ENCODE peak calls at places on chromosomes 3 and 15, in four cellular contexts. One of them, this sample, is unnamed.

GRCh38 chr3:38738630-38739395 is 77.2 kb downstream of the SCN10A start:
- DNase-seq in astrocyte: no peak
- DNase-seq in Peyer's patch: no peak
- DNase-seq in OCI-LY7: peak
- DNase-seq in this sample: peak

GRCh38 chr15:59571606-59572005 is 40.0 kb upstream of the GCNT3 start:
- DNase-seq in astrocyte: no peak
- DNase-seq in Peyer's patch: no peak
- DNase-seq in OCI-LY7: no peak
- DNase-seq in this sample: no peak

GRCh38 chr3:18847583-18848197 is 300.6 kb upstream of the KCNH8 start:
- DNase-seq in astrocyte: no peak
- DNase-seq in Peyer's patch: no peak
- DNase-seq in OCI-LY7: peak
- DNase-seq in this sample: no peak

GRCh38 chr15:78995921-78996780 is 51.3 kb upstream of the CTSH start:
- DNase-seq in astrocyte: no peak
- DNase-seq in Peyer's patch: no peak
- DNase-seq in OCI-LY7: no peak
- DNase-seq in this sample: no peak

GRCh38 chr15:64775551-64776401 is at the start of gene RBPMS2:
- DNase-seq in astrocyte: no peak
- DNase-seq in Peyer's patch: no peak
- DNase-seq in OCI-LY7: no peak
- DNase-seq in this sample: no peak

GRCh38 chr15:78726870-78727551 is 84.3 kb downstream of the ADAMTS7 start:
- DNase-seq in astrocyte: no peak
- DNase-seq in Peyer's patch: no peak
- DNase-seq in OCI-LY7: peak
- DNase-seq in this sample: no peak

GRCh38 chr3:46508850-46509591 is 11.2 kb downstream of the RTP3 start:
- DNase-seq in astrocyte: no peak
- DNase-seq in Peyer's patch: no peak
- DNase-seq in OCI-LY7: no peak
- DNase-seq in this sample: no peak

GRCh38 chr3:144350125-144350524 is 378.5 kb downstream of the DIPK2A start:
- DNase-seq in astrocyte: no peak
- DNase-seq in Peyer's patch: no peak
- DNase-seq in OCI-LY7: no peak
- DNase-seq in this sample: no peak

GRCh38 chr3:87375231-87375682 is 98.9 kb upstream of the POU1F1 start:
- DNase-seq in astrocyte: no peak
- DNase-seq in Peyer's patch: no peak
- DNase-seq in OCI-LY7: no peak
- DNase-seq in this sample: no peak

GRCh38 chr3:192284443-192285072 is 442.8 kb downstream of the FGF12 start:
- DNase-seq in astrocyte: no peak
- DNase-seq in Peyer's patch: no peak
- DNase-seq in OCI-LY7: no peak
- DNase-seq in this sample: no peak

GRCh38 chr15:78070049-78070698 is 7.3 kb downstream of the TBC1D2B start:
- DNase-seq in astrocyte: no peak
- DNase-seq in Peyer's patch: peak
- DNase-seq in OCI-LY7: peak
- DNase-seq in this sample: no peak

GRCh38 chr15:76312540-76313174 is 1.4 kb upstream of the ETFA start:
- DNase-seq in astrocyte: no peak
- DNase-seq in Peyer's patch: no peak
- DNase-seq in OCI-LY7: no peak
- DNase-seq in this sample: no peak

GRCh38 chr3:113000691-113001090 is 9.9 kb downstream of the GTPBP8 start:
- DNase-seq in astrocyte: no peak
- DNase-seq in Peyer's patch: no peak
- DNase-seq in OCI-LY7: no peak
- DNase-seq in this sample: no peak

GRCh38 chr3:40307176-40307575 is 2.3 kb upstream of the EIF1B start:
- DNase-seq in astrocyte: peak
- DNase-seq in Peyer's patch: no peak
- DNase-seq in OCI-LY7: no peak
- DNase-seq in this sample: no peak

GRCh38 chr15:100096700-100097099 is 245.1 kb downstream of the ADAMTS17 start:
- DNase-seq in astrocyte: no peak
- DNase-seq in Peyer's patch: no peak
- DNase-seq in OCI-LY7: no peak
- DNase-seq in this sample: no peak

GRCh38 chr15:36185438-36185837 is 394.0 kb upstream of the CDIN1 start:
- DNase-seq in astrocyte: no peak
- DNase-seq in Peyer's patch: no peak
- DNase-seq in OCI-LY7: no peak
- DNase-seq in this sample: no peak

GRCh38 chr15:67564590-67565345 is 22.3 kb downstream of the MAP2K5 start:
- DNase-seq in astrocyte: peak
- DNase-seq in Peyer's patch: no peak
- DNase-seq in OCI-LY7: no peak
- DNase-seq in this sample: no peak

DNA sequence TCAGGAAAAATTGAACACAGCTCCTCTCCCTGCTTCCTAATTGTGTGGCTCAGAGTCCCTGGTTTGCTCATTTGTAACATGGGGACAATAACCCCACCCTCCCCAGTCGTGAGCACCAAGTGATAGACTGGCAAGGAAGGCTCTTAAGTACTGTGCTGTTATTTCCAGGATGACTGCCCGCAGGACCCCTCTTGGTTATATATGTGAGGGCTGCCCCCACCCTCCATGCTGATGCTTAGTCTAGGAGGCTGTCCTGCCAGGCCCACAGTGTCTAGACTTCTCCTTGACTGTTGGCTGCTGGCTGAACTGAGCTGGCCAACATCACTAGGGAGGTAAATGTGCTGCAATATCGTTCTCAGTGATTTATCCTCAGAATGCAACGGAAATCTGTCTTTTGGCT is 45.1 kb downstream of the RAB11A start:
- DNase-seq in astrocyte: no peak
- DNase-seq in Peyer's patch: no peak
- DNase-seq in OCI-LY7: no peak
- DNase-seq in this sample: peak
- H3K4me3 ChIP-seq in astrocyte: no peak
- H3K4me3 ChIP-seq in Peyer's patch: no peak
- H3K4me3 ChIP-seq in OCI-LY7: no peak
- H3K4me3 ChIP-seq in this sample: no peak

DNA sequence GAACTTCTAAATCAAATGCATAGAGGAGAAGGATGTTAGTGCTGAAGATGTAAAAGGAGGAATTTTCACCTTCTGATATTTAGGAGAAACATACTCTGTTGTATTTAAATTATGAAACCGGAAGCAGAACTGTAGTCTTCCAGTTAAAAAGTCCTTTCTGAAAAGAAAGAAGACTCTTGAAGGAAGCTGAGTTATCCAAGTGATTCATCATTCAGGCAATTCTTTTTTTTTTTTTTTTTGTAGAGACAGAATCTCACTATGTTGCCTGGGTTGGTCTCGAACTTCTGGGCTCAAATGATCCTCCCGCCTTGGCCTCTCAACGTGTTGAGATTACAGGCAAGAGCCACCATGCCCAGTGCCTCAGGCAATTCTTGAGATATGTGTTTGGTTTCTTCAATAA is 424.8 kb upstream of the TPM1 start:
- DNase-seq in astrocyte: no peak
- DNase-seq in Peyer's patch: no peak
- DNase-seq in OCI-LY7: no peak
- DNase-seq in this sample: no peak
- H3K4me3 ChIP-seq in astrocyte: no peak
- H3K4me3 ChIP-seq in Peyer's patch: no peak
- H3K4me3 ChIP-seq in OCI-LY7: no peak
- H3K4me3 ChIP-seq in this sample: no peak

GRCh38 chr3:35640736-35641135 is 1.4 kb downstream of the ARPP21 start:
- DNase-seq in astrocyte: no peak
- DNase-seq in Peyer's patch: no peak
- DNase-seq in OCI-LY7: no peak
- DNase-seq in this sample: no peak
- H3K4me3 ChIP-seq in astrocyte: no peak
- H3K4me3 ChIP-seq in Peyer's patch: no peak
- H3K4me3 ChIP-seq in OCI-LY7: peak
- H3K4me3 ChIP-seq in this sample: no peak

GRCh38 chr3:11558918-11559815 is 84.5 kb downstream of the VGLL4 start:
- DNase-seq in astrocyte: no peak
- DNase-seq in Peyer's patch: no peak
- DNase-seq in OCI-LY7: no peak
- DNase-seq in this sample: no peak
- H3K4me3 ChIP-seq in astrocyte: no peak
- H3K4me3 ChIP-seq in Peyer's patch: no peak
- H3K4me3 ChIP-seq in OCI-LY7: no peak
- H3K4me3 ChIP-seq in this sample: no peak

DNA sequence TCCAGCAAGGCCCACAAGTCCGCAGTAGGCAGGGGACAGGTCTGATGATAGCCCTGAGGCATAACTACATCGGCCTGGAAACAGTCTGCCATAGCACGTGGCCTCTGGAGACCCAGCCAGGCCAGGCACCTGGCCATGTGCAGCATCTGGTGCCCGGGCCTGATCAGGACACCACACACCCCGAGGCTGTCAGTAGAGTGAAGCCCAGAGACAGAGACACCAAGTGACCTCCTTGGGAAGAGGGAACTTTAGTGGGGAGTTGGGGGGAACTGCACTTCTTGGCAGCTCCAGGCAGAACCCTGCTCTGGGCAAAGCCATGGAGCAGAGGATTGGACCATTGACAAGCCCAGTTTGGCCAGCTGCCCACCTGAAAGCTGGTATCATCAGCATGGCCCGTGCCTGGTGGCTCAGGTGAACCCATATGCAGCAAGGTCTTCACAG is 1.2 kb downstream of the SHISA5 start:
- DNase-seq in astrocyte: no peak
- DNase-seq in Peyer's patch: no peak
- DNase-seq in OCI-LY7: no peak
- DNase-seq in this sample: no peak
- H3K4me3 ChIP-seq in astrocyte: peak
- H3K4me3 ChIP-seq in Peyer's patch: no peak
- H3K4me3 ChIP-seq in OCI-LY7: no peak
- H3K4me3 ChIP-seq in this sample: peak

GRCh38 chr3:171774516-171774915 is 35.8 kb downstream of the PLD1 start:
- DNase-seq in astrocyte: no peak
- DNase-seq in Peyer's patch: no peak
- DNase-seq in OCI-LY7: no peak
- DNase-seq in this sample: no peak

GRCh38 chr3:171772427-171773056 is 37.7 kb downstream of the PLD1 start:
- DNase-seq in astrocyte: peak
- DNase-seq in Peyer's patch: no peak
- DNase-seq in OCI-LY7: peak
- DNase-seq in this sample: peak

GRCh38 chr3:171768281-171768925 is 41.9 kb downstream of the PLD1 start:
- DNase-seq in astrocyte: no peak
- DNase-seq in Peyer's patch: no peak
- DNase-seq in OCI-LY7: no peak
- DNase-seq in this sample: peak

GRCh38 chr3:171775943-171776342 is 34.3 kb downstream of the PLD1 start:
- DNase-seq in astrocyte: no peak
- DNase-seq in Peyer's patch: no peak
- DNase-seq in OCI-LY7: no peak
- DNase-seq in this sample: no peak

DNA sequence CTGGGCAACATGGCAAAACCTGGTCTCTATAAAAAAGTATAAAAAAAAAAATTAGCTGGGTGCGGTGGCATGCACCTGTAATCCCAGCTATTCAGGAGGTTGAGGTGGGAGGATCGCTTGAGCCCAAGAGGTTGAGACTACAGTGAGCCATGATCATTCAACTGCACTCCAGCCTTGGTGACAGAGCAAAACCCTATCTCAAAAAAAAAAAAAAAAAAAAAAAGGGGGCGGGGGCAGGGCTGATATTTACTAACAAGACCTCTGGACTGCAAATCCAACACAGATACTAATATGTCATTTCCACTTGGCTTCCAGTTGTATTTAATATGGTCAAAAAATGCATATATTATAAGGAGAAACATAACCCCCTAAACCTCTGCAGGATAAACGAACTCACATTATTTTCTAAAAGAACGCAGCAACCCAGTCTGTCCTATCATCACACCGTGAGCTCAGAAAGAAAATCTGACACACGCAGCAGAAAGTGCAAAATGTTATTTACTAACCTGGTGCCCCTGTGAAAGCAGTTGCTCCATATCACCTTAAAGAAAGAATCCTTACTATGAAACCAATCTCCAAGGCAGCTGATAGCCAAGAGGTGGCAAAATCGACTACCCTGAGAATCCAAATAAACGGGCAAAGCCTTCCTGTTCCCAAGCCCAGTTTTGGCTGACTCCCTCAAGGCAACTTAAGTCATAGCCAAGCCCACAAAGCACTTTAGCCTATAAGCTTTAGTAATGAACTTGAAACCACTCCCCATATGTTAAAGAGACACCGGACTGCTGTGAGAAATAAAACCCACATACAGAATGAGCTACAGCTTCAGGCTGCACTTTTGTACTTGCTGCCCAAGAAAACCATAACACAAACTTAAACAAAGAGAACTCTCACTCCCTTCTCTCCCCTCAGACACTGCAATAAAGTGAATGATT is 39.3 kb downstream of the PLD1 start:
- DNase-seq in astrocyte: peak
- DNase-seq in Peyer's patch: no peak
- DNase-seq in OCI-LY7: no peak
- DNase-seq in this sample: peak
- H3K4me3 ChIP-seq in astrocyte: peak
- H3K4me3 ChIP-seq in Peyer's patch: peak
- H3K4me3 ChIP-seq in OCI-LY7: no peak
- H3K4me3 ChIP-seq in this sample: peak

DNA sequence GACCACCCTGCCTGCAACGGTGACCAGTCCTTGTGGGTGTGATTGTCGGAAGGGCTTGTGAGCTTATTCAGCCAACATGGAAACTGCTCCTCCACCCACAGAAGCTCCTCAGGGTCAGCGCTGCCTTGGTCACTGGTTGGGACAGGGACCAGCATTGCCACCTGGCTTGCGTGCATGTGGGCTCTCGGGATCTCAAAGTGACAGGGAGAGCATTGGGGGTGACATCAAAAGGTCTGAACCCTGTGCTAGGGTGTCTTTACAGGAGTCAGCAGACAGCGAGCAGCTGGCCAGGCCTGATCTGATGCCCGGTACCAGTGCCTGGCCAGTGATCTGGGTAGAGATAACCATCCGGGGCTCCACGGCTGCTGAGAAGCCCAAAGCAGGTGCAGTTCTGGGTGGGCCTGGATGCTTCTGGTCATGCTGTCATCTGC is 135.0 kb downstream of the NSMCE3 start:
- DNase-seq in astrocyte: no peak
- DNase-seq in Peyer's patch: no peak
- DNase-seq in OCI-LY7: no peak
- DNase-seq in this sample: no peak
- H3K4me3 ChIP-seq in astrocyte: no peak
- H3K4me3 ChIP-seq in Peyer's patch: no peak
- H3K4me3 ChIP-seq in OCI-LY7: no peak
- H3K4me3 ChIP-seq in this sample: no peak

DNA sequence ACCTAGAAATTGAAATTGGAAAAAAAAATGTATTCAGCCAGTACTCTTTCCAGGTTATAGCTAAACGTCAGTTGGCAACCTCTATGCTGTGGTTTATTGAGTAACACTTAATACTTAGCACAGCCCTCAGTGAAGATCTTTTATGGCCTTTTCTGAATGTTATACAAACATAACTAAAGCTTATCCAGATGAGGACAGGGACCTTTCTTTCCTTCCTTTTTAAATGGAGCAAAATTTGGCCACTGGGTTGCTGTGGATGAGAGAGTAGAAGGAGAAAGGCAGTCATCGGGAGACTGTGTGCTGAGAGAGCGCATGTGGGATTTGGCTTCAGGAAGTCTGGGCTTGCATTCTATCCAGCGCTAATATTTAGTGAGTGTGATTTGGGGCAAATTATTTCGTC is 36.1 kb downstream of the IGF1R start:
- DNase-seq in astrocyte: peak
- DNase-seq in Peyer's patch: no peak
- DNase-seq in OCI-LY7: no peak
- DNase-seq in this sample: peak
- H3K4me3 ChIP-seq in astrocyte: no peak
- H3K4me3 ChIP-seq in Peyer's patch: no peak
- H3K4me3 ChIP-seq in OCI-LY7: no peak
- H3K4me3 ChIP-seq in this sample: no peak

This sample was measured in fibroblast of the aortic adventitia.